ENCODE peak calls at places on chromosome 4, in five cellular contexts. S, G, W, U and A are unnamed samples.

GRCh38 chr4:186243331-186243730 is 16.0 kb downstream of the KLKB1 start:
- DNase-seq in S (no peak), G (no peak), W (no peak), U (no peak), A (no peak)

GRCh38 chr4:108637856-108638255 is 12.5 kb upstream of the OSTC start:
- DNase-seq in S (no peak), G (no peak), W (no peak), U (no peak), A (no peak)

GRCh38 chr4:53313510-53313909 is 52.4 kb downstream of the SCFD2 start:
- DNase-seq in S (no peak), G (no peak), W (no peak), U (no peak), A (no peak)

GRCh38 chr4:53043096-53043495 is 181.0 kb downstream of the RASL11B start:
- DNase-seq in S (no peak), G (no peak), W (no peak), U (no peak), A (no peak)

GRCh38 chr4:173214661-173215060 is 46.0 kb downstream of the GALNT7 start:
- DNase-seq in S (no peak), G (no peak), W (no peak), U (no peak), A (no peak)

GRCh38 chr4:147345662-147346061 is 135.2 kb upstream of the EDNRA start:
- DNase-seq in S (no peak), G (no peak), W (no peak), U (no peak), A (no peak)

GRCh38 chr4:23909671-23910070 is 19.8 kb upstream of the PPARGC1A start:
- DNase-seq in S (no peak), G (no peak), W (no peak), U (no peak), A (no peak)

GRCh38 chr4:125985856-125986255 is 671.1 kb downstream of the FAT4 start:
- DNase-seq in S (no peak), G (no peak), W (no peak), U (no peak), A (no peak)

GRCh38 chr4:95560791-95561190 is 12.0 kb upstream of the UNC5C start:
- DNase-seq in S (no peak), G (no peak), W (no peak), U (no peak), A (no peak)

GRCh38 chr4:25779021-25779420 is 83.8 kb downstream of the SEL1L3 start:
- DNase-seq in S (no peak), G (no peak), W (no peak), U (no peak), A (no peak)

GRCh38 chr4:110049951-110050925 is 137.6 kb downstream of the EGF start:
- DNase-seq in S (no peak), G (peak; percentile 23), W (no peak), U (peak; percentile 27), A (peak; percentile 40)

GRCh38 chr4:155428128-155428527 is 51.4 kb upstream of the MAP9 start:
- DNase-seq in S (no peak), G (no peak), W (no peak), U (no peak), A (no peak)

GRCh38 chr4:4256799-4257198 is 8.8 kb upstream of the TMEM128 start:
- DNase-seq in S (no peak), G (no peak), W (no peak), U (no peak), A (no peak)

GRCh38 chr4:95580226-95580625 is 31.5 kb upstream of the UNC5C start:
- DNase-seq in S (no peak), G (no peak), W (no peak), U (no peak), A (no peak)

GRCh38 chr4:74293558-74293957 is 14.7 kb upstream of the EPGN start:
- DNase-seq in S (no peak), G (no peak), W (no peak), U (no peak), A (no peak)

GRCh38 chr4:143202824-143203223 is 18.1 kb downstream of the USP38 start:
- DNase-seq in S (no peak), G (no peak), W (no peak), U (no peak), A (no peak)

GRCh38 chr4:15778191-15778741 is at the start of gene CD38:
- DNase-seq in S (peak; percentile 87), G (no peak), W (no peak), U (peak; percentile 28), A (peak; percentile 66)

GRCh38 chr4:24642941-24643628 is 58.7 kb upstream of the DHX15 start:
- DNase-seq in S (no peak), G (no peak), W (no peak), U (no peak), A (no peak)

GRCh38 chr4:142475663-142476062 is 370.4 kb downstream of the INPP4B start:
- DNase-seq in S (no peak), G (no peak), W (no peak), U (no peak), A (no peak)

GRCh38 chr4:151641167-151641566 is 119.6 kb downstream of the GATB start:
- DNase-seq in S (no peak), G (no peak), W (no peak), U (no peak), A (no peak)

GRCh38 chr4:151643564-151643963 is 117.2 kb downstream of the GATB start:
- DNase-seq in S (no peak), G (no peak), W (no peak), U (no peak), A (no peak)

GRCh38 chr4:151641983-151642382 is 118.8 kb downstream of the GATB start:
- DNase-seq in S (no peak), G (no peak), W (no peak), U (no peak), A (no peak)

DNA sequence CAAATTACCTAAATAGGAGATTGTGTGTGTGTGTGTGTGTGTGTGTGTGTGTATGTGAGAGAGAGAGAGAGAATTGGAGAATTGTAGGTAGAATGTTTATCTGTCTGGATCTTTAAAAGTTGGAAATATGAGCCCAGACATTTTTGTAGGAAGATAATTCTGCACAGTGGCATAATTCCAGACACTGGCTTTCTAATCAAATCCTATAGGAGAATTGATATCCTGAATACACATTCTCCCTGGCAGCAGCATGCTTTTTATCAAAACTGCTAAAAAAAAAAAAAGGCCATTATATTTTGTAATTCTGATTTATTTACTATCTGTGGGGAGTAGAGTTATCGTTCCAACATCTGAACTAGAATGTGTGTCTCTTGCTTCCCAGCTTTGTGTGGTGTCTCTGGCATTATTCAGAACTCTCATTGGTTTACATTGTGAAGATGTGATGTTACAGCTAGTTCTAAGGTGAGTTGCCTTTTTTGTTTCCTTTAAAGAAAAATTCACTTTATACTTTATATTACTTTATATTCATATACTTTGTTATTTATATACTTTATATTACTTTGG is 122.4 kb downstream of the GATB start:
- DNase-seq in S (no peak), G (no peak), W (no peak), U (no peak), A (no peak)
- H3K9me3 ChIP-seq in S (no peaks in the 10 kb centered on the region), G (no peaks in the 10 kb centered on the region), W (no peaks in the 10 kb centered on the region), U (no peaks in the 10 kb centered on the region), A (no peaks in the 10 kb centered on the region)

GRCh38 chr4:121304843-121305348 is 75.9 kb downstream of the QRFPR start:
- DNase-seq in S (no peak), G (no peak), W (no peak), U (no peak), A (no peak)

GRCh38 chr4:121306932-121307331 is 73.9 kb downstream of the QRFPR start:
- DNase-seq in S (no peak), G (no peak), W (no peak), U (no peak), A (no peak)

GRCh38 chr4:121308328-121308663 is 72.5 kb downstream of the QRFPR start:
- DNase-seq in S (no peak), G (no peak), W (no peak), U (no peak), A (no peak)

GRCh38 chr4:121307441-121308327 is 73.1 kb downstream of the QRFPR start:
- DNase-seq in S (no peak), G (no peak), W (no peak), U (peak; percentile 20), A (no peak)

GRCh38 chr4:121308828-121309227 is 72.0 kb downstream of the QRFPR start:
- DNase-seq in S (no peak), G (no peak), W (no peak), U (no peak), A (no peak)
- H3K27me3 ChIP-seq in S (no peaks in the 10 kb centered on the region), G (no peaks in the 10 kb centered on the region), W (no peaks in the 10 kb centered on the region), U (no peaks in the 10 kb centered on the region), A (no peaks in the 10 kb centered on the region)

GRCh38 chr4:42151568-42152506 is 618 bp downstream of the BEND4 start:
- DNase-seq in S (peak; percentile 92), G (no peak), W (no peak), U (no peak), A (no peak)
- H3K4me3 ChIP-seq in S (peak overlapping the region; percentile 51), G (no peak overlapping the region), W (peak overlapping the region; percentile 17), U (no peak overlapping the region), A (peak overlapping the region; percentile 30)

GRCh38 chr4:256492-256891 is 48.8 kb downstream of the ZNF732 start:
- DNase-seq in S (no peak), G (no peak), W (no peak), U (no peak), A (no peak)

GRCh38 chr4:252065-252601 is 53.1 kb downstream of the ZNF732 start:
- DNase-seq in S (no peak), G (no peak), W (no peak), U (no peak), A (no peak)

GRCh38 chr4:253936-254756 is 51.1 kb downstream of the ZNF732 start:
- DNase-seq in S (no peak), G (no peak), W (no peak), U (no peak), A (no peak)
- H3K9me3 ChIP-seq in S (peaks cover 100% of the 10 kb centered on the region), G (no peaks in the 10 kb centered on the region), W (no peaks in the 10 kb centered on the region), U (no peaks in the 10 kb centered on the region), A (no peaks in the 10 kb centered on the region)

GRCh38 chr4:38318737-38319455 is 345.1 kb upstream of the KLF3 start:
- DNase-seq in S (peak; percentile 95), G (peak; percentile 90), W (peak; percentile 85), U (peak; percentile 56), A (peak; percentile 89)

GRCh38 chr4:38315296-38315695 is 348.7 kb upstream of the KLF3 start:
- DNase-seq in S (no peak), G (no peak), W (no peak), U (no peak), A (no peak)

GRCh38 chr4:38316045-38316444 is 348.0 kb upstream of the KLF3 start:
- DNase-seq in S (no peak), G (no peak), W (no peak), U (no peak), A (no peak)

GRCh38 chr4:38319456-38320348 is 344.3 kb upstream of the KLF3 start:
- DNase-seq in S (peak; percentile 97), G (peak; percentile 98), W (peak; percentile 92), U (peak; percentile 78), A (peak; percentile 96)

DNA sequence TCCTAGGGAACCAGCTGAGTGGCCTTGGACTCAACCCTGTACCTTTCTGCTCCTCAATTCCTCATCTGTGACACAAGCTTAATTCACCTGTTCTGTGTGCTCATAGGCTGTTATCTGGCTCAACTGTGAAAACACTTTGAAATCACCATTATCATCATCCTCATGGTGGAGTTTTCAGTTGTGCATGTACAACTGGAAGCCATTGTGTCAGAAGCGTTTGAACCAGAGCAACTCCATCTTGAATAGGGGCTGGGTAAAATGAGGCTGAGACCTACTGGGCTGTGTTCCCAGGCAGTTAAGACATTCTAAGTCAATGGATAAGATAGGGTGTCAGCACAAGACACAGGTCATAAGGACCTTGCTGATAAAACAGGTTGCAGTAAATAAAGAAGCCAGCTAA is 346.8 kb upstream of the KLF3 start:
- DNase-seq in S (no peak), G (no peak), W (no peak), U (no peak), A (no peak)
- H3K27me3 ChIP-seq in S (no peaks in the 10 kb centered on the region), G (no peaks in the 10 kb centered on the region), W (no peaks in the 10 kb centered on the region), U (no peaks in the 10 kb centered on the region), A (no peaks in the 10 kb centered on the region)